ENCODE peak calls at places on chromosomes 13 and 19, in four cellular contexts. X is left ventricle myocardium inferior; S is CD8-positive, alpha-beta memory T cell; W is ascending aorta. D is an unnamed sample. For H3K4me1, the result is how much of the 10 kb centered on the place peaks cover.

GRCh38 chr19:51760811-51761356 is at the start of gene FPR2:
- DNase-seq in X (no peak), S (no peak), W (no peak), D (no peak)

GRCh38 chr13:57036290-57036689 is 104.4 kb upstream of the PRR20A start:
- DNase-seq in S (no peak), X (no peak), W (no peak), D (no peak)

GRCh38 chr13:60482012-60482411 is 85.0 kb downstream of the TDRD3 start:
- DNase-seq in W (no peak), S (no peak), X (no peak), D (no peak)

GRCh38 chr19:53659292-53659691 is 27.5 kb downstream of the DPRX start:
- DNase-seq in X (no peak), S (no peak), W (no peak), D (no peak)

GRCh38 chr13:106570354-106570822 is 2.5 kb upstream of the ARGLU1 start:
- DNase-seq in W (peak), S (peak), X (peak), D (peak)

GRCh38 chr19:52923782-52924593 is 760 bp upstream of the ZNF888 start:
- DNase-seq in X (peak), W (peak), S (no peak), D (no peak)

GRCh38 chr13:48000559-48001126 is 430 bp downstream of the SUCLA2 start:
- DNase-seq in S (peak), W (peak), X (no peak), D (peak)

GRCh38 chr13:40069173-40070044 is 413.9 kb downstream of the COG6 start:
- DNase-seq in X (peak), W (peak), S (peak), D (peak)

GRCh38 chr19:40358773-40359172 is 10.3 kb downstream of the PLD3 start:
- DNase-seq in W (no peak), S (no peak), X (no peak), D (no peak)

GRCh38 chr19:1259873-1260748 is 9.0 kb upstream of the CIRBP start:
- DNase-seq in X (no peak), S (peak), W (no peak), D (peak)

GRCh38 chr13:77868717-77869116 is 49.9 kb downstream of the EDNRB start:
- DNase-seq in S (no peak), W (no peak), X (no peak), D (no peak)

GRCh38 chr19:11373166-11373884 is 1.1 kb upstream of the SWSAP1 start:
- DNase-seq in W (no peak), S (no peak), X (no peak), D (no peak)

GRCh38 chr13:97659602-97660001 is 225.6 kb downstream of the RAP2A start:
- DNase-seq in W (no peak), X (no peak), S (no peak), D (no peak)

GRCh38 chr13:96925869-96926628 is 68.2 kb downstream of the OXGR1 start:
- DNase-seq in X (no peak), S (no peak), W (no peak), D (no peak)

GRCh38 chr19:4539697-4540581 is at the start of gene LRG1:
- DNase-seq in W (no peak), X (no peak), S (no peak), D (peak)

GRCh38 chr19:8897106-8897505 is 64.9 kb downstream of the MBD3L1 start:
- DNase-seq in S (no peak), W (no peak), X (no peak), D (no peak)

GRCh38 chr13:56735537-56735942 is 405.2 kb upstream of the PRR20A start:
- DNase-seq in W (no peak), S (no peak), X (no peak), D (no peak)

GRCh38 chr19:1264801-1265610 is 4.1 kb upstream of the CIRBP start:
- DNase-seq in S (no peak), X (peak), W (peak), D (no peak)

GRCh38 chr19:5003781-5004180 is 34.9 kb downstream of the KDM4B start:
- DNase-seq in S (no peak), X (no peak), W (no peak), D (no peak)

GRCh38 chr19:28235606-28236125 is 977.3 kb downstream of the UQCRFS1 start:
- DNase-seq in X (no peak), W (no peak), S (no peak), D (no peak)

DNA sequence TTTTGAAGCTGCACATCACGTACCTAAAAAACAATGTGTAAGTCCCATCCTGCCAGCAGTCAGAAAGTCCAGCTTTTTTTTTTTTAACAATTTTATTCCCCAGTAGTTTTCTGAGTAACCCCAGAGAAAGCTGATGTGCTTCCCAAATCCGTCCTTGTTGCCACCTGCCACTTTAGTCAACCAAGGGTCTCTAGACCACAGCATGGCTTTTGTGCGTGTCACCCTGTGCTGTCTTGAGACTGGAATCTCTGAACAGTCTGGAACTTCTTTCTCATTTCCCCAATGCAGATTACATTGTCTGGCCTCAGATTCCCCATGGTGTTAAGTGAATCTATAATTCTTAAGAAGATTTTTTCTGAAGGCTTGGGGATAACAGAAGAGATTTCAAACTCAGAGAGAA is 289.2 kb upstream of the KLF12 start:
- DNase-seq in S (no peak), X (no peak), W (no peak), D (no peak)
- H3K4me1 ChIP-seq in S (under half), X (under half), W (under half), D (under half)

DNA sequence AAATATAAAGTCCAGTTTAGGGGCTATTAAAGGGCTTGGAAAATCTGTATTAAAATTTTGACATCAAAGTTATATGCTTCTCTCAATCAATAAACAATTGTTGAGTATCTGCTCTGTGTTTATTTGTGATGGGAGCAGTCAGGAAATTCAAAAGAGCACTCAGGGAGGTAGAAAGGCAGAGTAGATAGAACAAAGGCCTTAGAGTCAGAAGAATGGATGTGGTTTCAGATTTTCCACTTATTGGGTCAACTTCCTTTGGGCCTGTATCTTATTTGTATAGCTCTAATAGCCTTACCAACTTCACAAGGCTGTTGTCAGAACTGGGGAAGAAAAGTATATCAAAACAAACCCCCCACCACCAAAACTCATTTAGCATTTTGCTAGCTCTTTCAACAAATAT is 302.6 kb downstream of the SPRY2 start:
- DNase-seq in W (no peak), S (no peak), X (no peak), D (no peak)
- H3K4me1 ChIP-seq in W (under half), S (under half), X (under half), D (under half)

DNA sequence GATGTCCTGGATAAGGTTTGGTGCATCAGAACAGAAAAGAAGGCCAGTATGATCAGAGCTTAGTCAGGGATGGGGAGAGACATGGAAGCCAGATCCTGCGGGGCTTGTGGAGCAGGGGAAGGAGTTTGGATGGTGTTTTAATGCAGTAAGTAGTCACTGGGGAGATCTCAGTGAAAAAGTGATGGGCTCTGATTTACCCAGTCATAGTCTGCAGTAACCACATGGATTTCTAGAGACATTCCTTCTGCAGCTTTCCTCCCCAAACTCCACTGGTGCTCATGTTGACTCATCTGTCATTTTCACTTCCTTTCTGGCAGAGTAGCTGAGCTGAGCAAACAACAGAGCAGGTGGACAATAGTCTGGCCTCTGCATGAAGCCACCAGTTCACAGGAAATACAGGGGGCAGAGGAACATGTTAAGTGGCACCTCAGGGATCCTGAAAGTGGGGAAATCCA is 144.1 kb downstream of the DPF1 start:
- DNase-seq in S (no peak), W (no peak), X (no peak), D (peak)
- H3K4me1 ChIP-seq in S (under half), W (under half), X (under half), D (under half)

GRCh38 chr13:35474551-35474950 is 1.9 kb downstream of the MAB21L1 start:
- DNase-seq in W (no peak), X (no peak), S (no peak), D (no peak)

GRCh38 chr13:35470671-35471465 is 5.6 kb downstream of the MAB21L1 start:
- DNase-seq in S (no peak), X (peak), W (no peak), D (no peak)

GRCh38 chr13:35471466-35472307 is 4.8 kb downstream of the MAB21L1 start:
- DNase-seq in S (no peak), X (no peak), W (no peak), D (no peak)

GRCh38 chr13:35469781-35470380 is 6.6 kb downstream of the MAB21L1 start:
- DNase-seq in W (no peak), X (no peak), S (no peak), D (no peak)

DNA sequence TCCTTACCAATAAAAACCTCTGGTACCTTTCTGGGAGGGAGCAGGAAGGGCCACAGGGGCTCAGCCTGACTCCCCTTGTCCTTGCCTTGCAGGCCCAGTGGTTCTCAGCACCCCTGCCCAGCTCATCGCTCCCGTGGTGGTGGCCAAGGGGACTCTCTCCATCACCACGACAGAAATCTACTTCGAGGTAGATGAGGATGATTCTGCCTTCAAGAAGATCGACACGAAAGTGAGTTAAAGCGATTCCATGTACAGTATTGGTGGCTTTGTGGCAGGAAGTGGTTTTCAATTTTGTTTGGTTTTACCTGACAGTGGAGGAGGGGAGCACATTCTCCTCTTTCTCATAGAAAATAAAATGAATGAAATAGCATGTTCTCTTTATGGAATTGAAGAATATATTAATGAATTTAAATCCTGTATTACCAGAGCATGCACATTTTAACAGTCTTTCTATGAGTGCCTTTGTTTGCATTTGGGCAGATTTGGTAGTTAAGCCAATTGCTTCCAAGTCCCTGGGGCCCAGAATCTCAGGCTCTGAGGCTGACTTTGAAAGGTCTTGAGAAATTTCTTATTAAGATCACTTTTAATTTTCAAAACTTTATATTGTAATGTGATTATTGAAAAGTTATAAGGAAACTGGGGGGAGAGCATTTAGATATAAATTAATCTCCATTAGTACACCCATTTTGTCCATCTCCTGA is 4.0 kb downstream of the MAB21L1 start:
- DNase-seq in S (no peak), W (no peak), X (no peak), D (no peak)
- H3K4me1 ChIP-seq in S (under half), W (under half), X (under half), D (under half)

GRCh38 chr13:50081899-50082425 is 66.7 kb downstream of the KCNRG start:
- DNase-seq in X (peak), W (peak), S (peak), D (peak)

GRCh38 chr13:50080158-50080855 is 65.1 kb downstream of the KCNRG start:
- DNase-seq in S (peak), W (no peak), X (no peak), D (peak)

GRCh38 chr13:50080856-50081105 is 65.5 kb downstream of the KCNRG start:
- DNase-seq in S (no peak), W (no peak), X (no peak), D (no peak)

GRCh38 chr13:50082426-50083283 is 67.4 kb downstream of the KCNRG start:
- DNase-seq in W (peak), X (peak), S (peak), D (peak)

GRCh38 chr13:50081106-50081898 is 66.1 kb downstream of the KCNRG start:
- DNase-seq in X (peak), W (peak), S (peak), D (peak)
- H3K4me1 ChIP-seq in X (half or more), W (under half), S (under half), D (under half)

D was measured in CD4-positive, CD25-positive, alpha-beta regulatory T cell.